ENCODE peak calls at places on chromosomes 12 and 14, in five cellular contexts. X is activated T-cell treated with anti-CD3 and anti-CD28 coated beads for 48 hours; T is caudate nucleus; E is H7; R is stimulated activated CD4-positive, alpha-beta T cell treated with anti-CD3 and anti-CD28 coated beads, Interleukin-2, amount 100 ng/mL, for 24 hours. I is an unnamed sample.

GRCh38 chr12:96810057-96810456 is 97.0 kb upstream of the NEDD1 start:
- DNase-seq in X (no peak), E (no peak), T (no peak), R (no peak), I (no peak)

GRCh38 chr12:6058481-6059161 is 65.8 kb downstream of the VWF start:
- DNase-seq in R (no peak), E (no peak), X (no peak), T (no peak), I (no peak)

GRCh38 chr12:67080637-67081036 is 188.5 kb upstream of the CAND1 start:
- DNase-seq in E (no peak), R (no peak), T (no peak), X (no peak), I (no peak)

GRCh38 chr14:21505009-21505553 is 6.1 kb downstream of the METTL3 start:
- DNase-seq in E (no peak), R (peak), X (no peak), T (no peak), I (no peak)

GRCh38 chr12:69024413-69024812 is 91.4 kb upstream of the CPM start:
- DNase-seq in X (no peak), T (no peak), R (no peak), E (no peak), I (no peak)

GRCh38 chr12:46749322-46749721 is 76.5 kb downstream of the SLC38A4 start:
- DNase-seq in X (no peak), E (no peak), T (no peak), R (no peak), I (no peak)

GRCh38 chr14:52063107-52063506 is 5.8 kb downstream of the NID2 start:
- DNase-seq in X (no peak), R (no peak), T (no peak), E (peak), I (no peak)

GRCh38 chr14:70567791-70568190 is 32.7 kb downstream of the MED6 start:
- DNase-seq in E (peak), R (no peak), T (no peak), X (no peak), I (peak)

GRCh38 chr14:99066378-99066777 is 205.6 kb downstream of the BCL11B start:
- DNase-seq in X (no peak), R (no peak), T (no peak), E (peak), I (no peak)

GRCh38 chr14:102580552-102581110 is 11.8 kb upstream of the RCOR1 start:
- DNase-seq in T (no peak), X (no peak), R (no peak), E (no peak), I (no peak)

GRCh38 chr14:103492156-103492555 is 30.5 kb downstream of the CKB start:
- DNase-seq in X (no peak), E (no peak), R (no peak), T (no peak), I (no peak)

GRCh38 chr14:46887144-46887543 is 235.6 kb upstream of the RPL10L start:
- DNase-seq in X (no peak), E (no peak), T (no peak), R (no peak), I (no peak)

GRCh38 chr12:113174461-113175384 is 10.6 kb downstream of the DDX54 start:
- DNase-seq in E (peak), R (peak), T (no peak), X (peak), I (peak)

GRCh38 chr12:18551703-18552102 is 186.1 kb downstream of the PLCZ1 start:
- DNase-seq in T (no peak), E (no peak), X (no peak), R (no peak), I (no peak)

GRCh38 chr14:102392506-102392905 is 29.8 kb downstream of the TECPR2 start:
- DNase-seq in X (no peak), R (no peak), E (no peak), T (no peak), I (no peak)

GRCh38 chr12:71731439-71732356 is 23.0 kb upstream of the RAB21 start:
- DNase-seq in X (no peak), T (no peak), E (peak), R (no peak), I (no peak)

GRCh38 chr12:108338915-108339657 is at the start of gene CMKLR1:
- DNase-seq in E (peak), T (no peak), R (no peak), X (no peak), I (no peak)

GRCh38 chr12:111246477-111247011 is 122.4 kb downstream of the PHETA1 start:
- DNase-seq in T (no peak), E (no peak), R (no peak), X (no peak), I (no peak)

GRCh38 chr14:93566065-93566693 is 135.4 kb downstream of the UNC79 start:
- DNase-seq in X (no peak), R (no peak), E (no peak), T (no peak), I (no peak)

GRCh38 chr14:88321692-88322504 is 1.2 kb downstream of the KCNK10 start:
- DNase-seq in E (peak), T (no peak), R (no peak), X (no peak), I (no peak)

GRCh38 chr14:55577229-55577628 is 2.8 kb upstream of the KTN1 start:
- DNase-seq in X (no peak), R (no peak), T (no peak), E (no peak), I (no peak)

GRCh38 chr14:69366761-69367160 is 31.3 kb downstream of the ERH start:
- DNase-seq in R (no peak), X (no peak), T (no peak), E (no peak), I (no peak)

GRCh38 chr14:90555126-90556049 is 158.6 kb downstream of the CALM1 start:
- DNase-seq in T (no peak), E (no peak), X (no peak), R (no peak), I (no peak)

GRCh38 chr14:104554088-104554607 is 25.4 kb upstream of the C14orf180 start:
- DNase-seq in T (no peak), E (peak), R (no peak), X (no peak), I (no peak)

GRCh38 chr12:80175307-80175930 is 76.1 kb downstream of the OTOGL start:
- DNase-seq in E (no peak), T (no peak), X (no peak), R (no peak), I (no peak)

GRCh38 chr14:94173885-94174621 is at the start of gene PPP4R4:
- DNase-seq in X (peak), R (peak), E (peak), T (peak), I (peak)

I was measured in COLO829.